ENCODE peak calls at places on chromosomes 16 and 17, in nine cellular contexts. M is Daoy; U is choroid plexus epithelial cell; E is GM10248; Z is activated CD4-positive, alpha-beta T cell treated with anti-CD3 and anti-CD28 coated beads, Interleukin-2, amount 50 U/mL, for 1 hour; B is CD4-positive, alpha-beta T cell; G is NCI-H2081; S is smooth muscle cell of the brain vasculature; F is stimulated activated CD8-positive, alpha-beta memory T cell treated with anti-CD3 and anti-CD28 coated beads, Interleukin-15, amount 100 ng/mL, for 24 hours. A is an unnamed sample.
A peak's percentile ranks its signal among the peaks of the same experiment; 100 is the strongest.

GRCh38 chr16:12462690-12463646 is 340.7 kb downstream of the CPPED1 start:
- DNase-seq in M (peak; percentile 72), U (peak; percentile 63), E (no peak), Z (no peak), B (no peak), G (no peak), S (peak; percentile 13), F (no peak), A (peak; percentile 82)

GRCh38 chr16:57999366-57999970 is 1.0 kb downstream of the ZNF319 start:
- DNase-seq in M (peak; percentile 44), U (peak; percentile 39), E (no peak), Z (peak; percentile 29), B (peak; percentile 33), G (no peak), S (no peak), F (no peak), A (peak; percentile 52)

GRCh38 chr16:85635545-85636140 is 22.5 kb downstream of the GSE1 start:
- DNase-seq in M (no peak), U (no peak), E (no peak), Z (no peak), B (no peak), G (no peak), S (no peak), F (no peak), A (peak; percentile 35)

GRCh38 chr16:50139580-50139979 is 13.5 kb upstream of the TENT4B start:
- DNase-seq in M (no peak), U (no peak), E (no peak), Z (no peak), B (no peak), G (no peak), S (no peak), F (no peak), A (no peak)

GRCh38 chr16:56615353-56615752 is 7.0 kb downstream of the MT2A start:
- DNase-seq in M (no peak), U (no peak), E (no peak), Z (no peak), B (no peak), G (no peak), S (no peak), F (no peak), A (peak; percentile 65)

GRCh38 chr16:5615868-5616642 is 518.5 kb upstream of the EEF2KMT start:
- DNase-seq in M (peak; percentile 3), U (no peak), E (peak; percentile 59), Z (peak; percentile 1), B (no peak), G (peak; percentile 3), S (no peak), F (peak; percentile 6), A (peak; percentile 65)

GRCh38 chr16:586047-586644 is 3.7 kb upstream of the RAB40C start:
- DNase-seq in M (peak; percentile 70), U (no peak), E (no peak), Z (no peak), B (no peak), G (no peak), S (no peak), F (no peak), A (no peak)

GRCh38 chr17:58388302-58389190 is 28.8 kb downstream of the RNF43 start:
- DNase-seq in M (no peak), U (peak; percentile 48), E (no peak), Z (no peak), B (no peak), G (no peak), S (no peak), F (no peak), A (no peak)

GRCh38 chr17:73293031-73293430 is 18.8 kb downstream of the CDC42EP4 start:
- DNase-seq in M (no peak), U (peak; percentile 21), E (no peak), Z (no peak), B (no peak), G (no peak), S (no peak), F (no peak), A (peak; percentile 73)

GRCh38 chr16:67530013-67530939 is 1.6 kb downstream of the RIPOR1 start:
- DNase-seq in M (peak; percentile 65), U (peak; percentile 80), E (peak; percentile 67), Z (no peak), B (no peak), G (peak; percentile 31), S (no peak), F (no peak), A (peak; percentile 92)

GRCh38 chr17:75430159-75430748 is 24.8 kb upstream of the GRB2 start:
- DNase-seq in M (peak; percentile 89), U (peak; percentile 63), E (no peak), Z (no peak), B (no peak), G (no peak), S (peak; percentile 4), F (no peak), A (peak; percentile 91)

GRCh38 chr17:65079489-65079900 is 23.0 kb upstream of the GNA13 start:
- DNase-seq in M (no peak), U (no peak), E (no peak), Z (no peak), B (no peak), G (no peak), S (no peak), F (no peak), A (no peak)

GRCh38 chr17:35214631-35215273 is 20.6 kb upstream of the SLC35G3 start:
- DNase-seq in M (no peak), U (no peak), E (peak; percentile 11), Z (peak; percentile 25), B (peak; percentile 22), G (no peak), S (no peak), F (no peak), A (no peak)

GRCh38 chr17:39150795-39151679 is at the start of gene PLXDC1:
- DNase-seq in M (no peak), U (no peak), E (no peak), Z (no peak), B (no peak), G (no peak), S (no peak), F (no peak), A (no peak)

GRCh38 chr16:79997257-79997656 is 396.7 kb upstream of the MAF start:
- DNase-seq in M (peak; percentile 34), U (peak; percentile 58), E (no peak), Z (no peak), B (no peak), G (no peak), S (no peak), F (no peak), A (no peak)

GRCh38 chr16:1125471-1125870 is 27.4 kb upstream of the CACNA1H start:
- DNase-seq in M (peak; percentile 26), U (peak; percentile 24), E (no peak), Z (peak; percentile 13), B (no peak), G (no peak), S (no peak), F (no peak), A (peak; percentile 4)

GRCh38 chr17:9287301-9287700 is 266.0 kb downstream of the NTN1 start:
- DNase-seq in M (no peak), U (no peak), E (no peak), Z (no peak), B (no peak), G (no peak), S (no peak), F (no peak), A (no peak)

GRCh38 chr16:84730406-84731106 is 30.8 kb downstream of the USP10 start:
- DNase-seq in M (peak; percentile 91), U (peak; percentile 97), E (peak; percentile 59), Z (no peak), B (peak; percentile 19), G (no peak), S (peak; percentile 67), F (no peak), A (peak; percentile 90)

GRCh38 chr17:20612635-20613034 is 33.1 kb downstream of the CDRT15L2 start:
- DNase-seq in M (no peak), U (no peak), E (no peak), Z (no peak), B (no peak), G (no peak), S (no peak), F (no peak), A (no peak)

GRCh38 chr16:26735521-26735920 is 331.2 kb upstream of the C16orf82 start:
- DNase-seq in M (no peak), U (no peak), E (no peak), Z (no peak), B (no peak), G (no peak), S (no peak), F (no peak), A (no peak)

GRCh38 chr16:46947900-46948547 is 25.4 kb downstream of the DNAJA2 start:
- DNase-seq in M (peak; percentile 23), U (peak; percentile 73), E (peak; percentile 64), Z (peak; percentile 16), B (peak; percentile 17), G (peak; percentile 7), S (no peak), F (no peak), A (peak; percentile 50)

GRCh38 chr16:2121853-2122252 is 13.8 kb downstream of the PKD1 start:
- DNase-seq in M (no peak), U (no peak), E (no peak), Z (no peak), B (no peak), G (no peak), S (no peak), F (no peak), A (no peak)

GRCh38 chr16:69448470-69449193 is 24.2 kb downstream of the CYB5B start:
- DNase-seq in M (no peak), U (peak; percentile 80), E (no peak), Z (no peak), B (no peak), G (peak; percentile 4), S (no peak), F (no peak), A (no peak)

GRCh38 chr17:59897090-59897489 is 4.2 kb downstream of the RPS6KB1 start:
- DNase-seq in M (no peak), U (peak; percentile 54), E (no peak), Z (no peak), B (no peak), G (no peak), S (no peak), F (no peak), A (no peak)

GRCh38 chr16:11570796-11571195 is 15.9 kb downstream of the LITAF start:
- DNase-seq in M (no peak), U (no peak), E (no peak), Z (no peak), B (no peak), G (no peak), S (no peak), F (no peak), A (no peak)

GRCh38 chr16:5459863-5460262 is 362.3 kb upstream of the EEF2KMT start:
- DNase-seq in M (no peak), U (no peak), E (no peak), Z (no peak), B (no peak), G (no peak), S (no peak), F (no peak), A (no peak)

GRCh38 chr17:15279011-15279477 is 13.9 kb upstream of the PMP22 start:
- DNase-seq in M (peak; percentile 85), U (peak; percentile 59), E (no peak), Z (no peak), B (no peak), G (no peak), S (no peak), F (no peak), A (peak; percentile 94)

GRCh38 chr16:56824335-56824734 is 40.7 kb upstream of the SLC12A3 start:
- DNase-seq in M (no peak), U (peak; percentile 39), E (no peak), Z (no peak), B (no peak), G (peak; percentile 64), S (no peak), F (no peak), A (peak; percentile 30)

GRCh38 chr16:651844-652243 is 2.7 kb downstream of the WDR90 start:
- DNase-seq in M (no peak), U (no peak), E (no peak), Z (no peak), B (no peak), G (no peak), S (no peak), F (no peak), A (no peak)

GRCh38 chr17:66847704-66848103 is 12.8 kb downstream of the CACNG5 start:
- DNase-seq in M (no peak), U (no peak), E (no peak), Z (no peak), B (no peak), G (no peak), S (no peak), F (no peak), A (no peak)

GRCh38 chr16:65121870-65122723 is at the start of gene CDH11:
- DNase-seq in M (peak; percentile 79), U (peak; percentile 92), E (no peak), Z (no peak), B (no peak), G (no peak), S (peak; percentile 56), F (no peak), A (peak; percentile 25)

A was measured in kidney tubule cell.